ENCODE peak calls at places on chromosome 3, in five cellular contexts. W, Z, A, M and K are unnamed samples.

GRCh38 chr3:172437713-172438112 is 10.5 kb downstream of the GHSR start:
- DNase-seq in M (no peak), Z (no peak), A (no peak), W (no peak), K (no peak)

GRCh38 chr3:137263982-137264777 is 306.4 kb downstream of the IL20RB start:
- DNase-seq in M (no peak), W (no peak), A (no peak), Z (peak), K (no peak)

GRCh38 chr3:47877288-47877687 is 74.3 kb downstream of the DHX30 start:
- DNase-seq in W (no peak), M (no peak), Z (no peak), A (peak), K (no peak)

GRCh38 chr3:4550957-4551754 is 58.0 kb downstream of the ITPR1 start:
- DNase-seq in W (no peak), M (no peak), Z (peak), A (no peak), K (no peak)

GRCh38 chr3:105970283-105970682 is 101.5 kb upstream of the CBLB start:
- DNase-seq in A (no peak), M (no peak), W (peak), Z (no peak), K (no peak)

GRCh38 chr3:128276151-128276445 is 122.8 kb downstream of the EEFSEC start:
- DNase-seq in A (no peak), Z (no peak), M (no peak), W (no peak), K (no peak)

GRCh38 chr3:4895848-4896247 is 83.4 kb upstream of the BHLHE40 start:
- DNase-seq in M (no peak), A (no peak), W (peak), Z (no peak), K (no peak)

GRCh38 chr3:174710622-174711021 is 148.5 kb upstream of the NAALADL2 start:
- DNase-seq in A (no peak), Z (no peak), W (no peak), M (no peak), K (no peak)

GRCh38 chr3:3666664-3667063 is 132.6 kb upstream of the LRRN1 start:
- DNase-seq in W (no peak), A (no peak), Z (no peak), M (no peak), K (no peak)

GRCh38 chr3:122957707-122958210 is 69.8 kb downstream of the SEMA5B start:
- DNase-seq in W (no peak), M (no peak), A (no peak), Z (no peak), K (no peak)

GRCh38 chr3:75737831-75738493 is 47.4 kb downstream of the ZNF717 start:
- DNase-seq in M (no peak), Z (no peak), W (no peak), A (peak), K (no peak)

GRCh38 chr3:194383276-194383940 is 13.9 kb upstream of the LRRC15 start:
- DNase-seq in A (no peak), M (no peak), W (no peak), Z (no peak), K (no peak)

GRCh38 chr3:29536016-29536736 is 255.3 kb downstream of the RBMS3 start:
- DNase-seq in A (no peak), Z (no peak), M (no peak), W (no peak), K (no peak)

GRCh38 chr3:51710631-51711351 is 3.9 kb downstream of the GRM2 start:
- DNase-seq in W (no peak), Z (peak), A (peak), M (no peak), K (no peak)

GRCh38 chr3:48694610-48695051 is 8.9 kb upstream of the NCKIPSD start:
- DNase-seq in W (peak), M (no peak), Z (peak), A (peak), K (peak)

GRCh38 chr3:51434746-51435323 is 43.8 kb downstream of the RBM15B start:
- DNase-seq in A (peak), M (peak), W (peak), Z (peak), K (no peak)

GRCh38 chr3:151909720-151910405 is 36.4 kb downstream of the SUCNR1 start:
- DNase-seq in W (peak), A (peak), Z (no peak), M (no peak), K (no peak)

GRCh38 chr3:191414732-191415131 is 46.2 kb upstream of the PYDC2 start:
- DNase-seq in W (no peak), M (no peak), Z (no peak), A (no peak), K (no peak)

GRCh38 chr3:172560026-172560425 is 36.8 kb upstream of the TNFSF10 start:
- DNase-seq in A (peak), Z (no peak), M (no peak), W (no peak), K (no peak)

GRCh38 chr3:32398531-32398930 is 6.9 kb downstream of the CMTM7 start:
- DNase-seq in Z (no peak), W (no peak), M (no peak), A (no peak), K (no peak)

GRCh38 chr3:194255252-194256039 is 95.7 kb downstream of the CPN2 start:
- DNase-seq in Z (peak), M (peak), W (no peak), A (no peak), K (no peak)

GRCh38 chr3:133289322-133289721 is 110.5 kb upstream of the BFSP2 start:
- DNase-seq in A (no peak), W (no peak), Z (no peak), M (no peak), K (no peak)

GRCh38 chr3:172189213-172189612 is 149.8 kb downstream of the FNDC3B start:
- DNase-seq in Z (no peak), M (no peak), W (no peak), A (no peak), K (no peak)

GRCh38 chr3:36924748-36925521 is 19.9 kb downstream of the TRANK1 start:
- DNase-seq in Z (no peak), W (no peak), M (no peak), A (no peak), K (no peak)

GRCh38 chr3:14810070-14810732 is 8.6 kb upstream of the FGD5 start:
- DNase-seq in W (no peak), M (no peak), A (no peak), Z (peak), K (no peak)

GRCh38 chr3:49173116-49173791 is 1.9 kb downstream of the KLHDC8B start:
- DNase-seq in M (no peak), A (no peak), W (no peak), Z (peak), K (no peak)

GRCh38 chr3:148924572-148924971 is 59.5 kb downstream of the CPA3 start:
- DNase-seq in W (peak), Z (no peak), M (no peak), A (peak), K (no peak)

GRCh38 chr3:171783626-171784025 is 26.7 kb downstream of the PLD1 start:
- DNase-seq in M (no peak), W (no peak), A (no peak), Z (no peak), K (no peak)

GRCh38 chr3:139518926-139519842 is 20.4 kb downstream of the RBP1 start:
- DNase-seq in A (no peak), W (no peak), M (no peak), Z (no peak), K (no peak)

GRCh38 chr3:43190682-43191081 is 84.8 kb upstream of the POMGNT2 start:
- DNase-seq in A (peak), Z (no peak), W (peak), M (no peak), K (peak)

GRCh38 chr3:97510795-97511194 is 253.8 kb upstream of the ARL6 start:
- DNase-seq in Z (no peak), M (no peak), W (no peak), A (no peak), K (no peak)

GRCh38 chr3:16239082-16239770 is 25.5 kb downstream of the DPH3 start:
- DNase-seq in M (no peak), Z (no peak), W (no peak), A (no peak), K (no peak)

GRCh38 chr3:120348065-120348980 is 831 bp downstream of the LRRC58 start:
- DNase-seq in M (peak), W (peak), Z (peak), A (peak), K (peak)

GRCh38 chr3:16307832-16308531 is 43.0 kb downstream of the OXNAD1 start:
- DNase-seq in W (no peak), A (peak), M (no peak), Z (no peak), K (no peak)

GRCh38 chr3:58597770-58598310 is 20.6 kb upstream of the FAM107A start:
- DNase-seq in M (no peak), A (no peak), W (no peak), Z (no peak), K (no peak)

GRCh38 chr3:48088056-48088748 is 72.0 kb upstream of the MAP4 start:
- DNase-seq in Z (peak), W (no peak), A (peak), M (peak), K (no peak)

GRCh38 chr3:160454995-160455394 is 5.4 kb upstream of the TRIM59 start:
- DNase-seq in M (no peak), A (no peak), W (no peak), Z (no peak), K (no peak)

GRCh38 chr3:105780114-105780513 is 88.7 kb downstream of the CBLB start:
- DNase-seq in M (no peak), W (no peak), Z (no peak), A (no peak), K (no peak)

GRCh38 chr3:186759231-186759930 is 24.0 kb upstream of the EIF4A2 start:
- DNase-seq in Z (no peak), M (no peak), A (no peak), W (no peak), K (no peak)